ENCODE peak calls at places on chromosomes 16 and 17, in eight cellular contexts. Z is A172; V is upper lobe of right lung; K is keratinocyte; S is stimulated activated CD8-positive, alpha-beta memory T cell treated with anti-CD3 and anti-CD28 coated beads, Interleukin-7, amount 100 ng/mL, for 48 hours; N is left colon; C is ACHN; J is foreskin fibroblast. I is an unnamed sample.

GRCh38 chr17:40063034-40063765 is 435 bp downstream of the THRA start:
- DNase-seq in Z (no peak), V (peak), K (no peak), S (no peak), N (peak), C (peak), J (peak), I (no peak)

GRCh38 chr17:9021158-9021984 is at the start of gene NTN1:
- DNase-seq in Z (peak), V (peak), K (no peak), S (peak), N (peak), C (peak), J (peak), I (peak)

GRCh38 chr16:4370570-4371480 is 823 bp upstream of the VASN start:
- DNase-seq in Z (peak), V (no peak), K (no peak), S (no peak), N (peak), C (no peak), J (no peak), I (no peak)

GRCh38 chr16:56576585-56577299 is 11.9 kb downstream of the MT4 start:
- DNase-seq in Z (peak), V (peak), K (peak), S (peak), N (peak), C (peak), J (peak), I (peak)

GRCh38 chr17:69820881-69821473 is 254.0 kb upstream of the KCNJ16 start:
- DNase-seq in Z (no peak), V (no peak), K (no peak), S (no peak), N (no peak), C (no peak), J (no peak), I (no peak)

GRCh38 chr17:37651846-37652245 is 8.6 kb upstream of the DDX52 start:
- DNase-seq in Z (no peak), V (no peak), K (no peak), S (no peak), N (no peak), C (no peak), J (no peak), I (no peak)

GRCh38 chr16:64292953-64293352 is 828.9 kb downstream of the CDH11 start:
- DNase-seq in Z (no peak), V (no peak), K (no peak), S (no peak), N (no peak), C (no peak), J (no peak), I (no peak)

GRCh38 chr17:55117063-55117611 is 147.6 kb upstream of the HLF start:
- DNase-seq in Z (no peak), V (no peak), K (no peak), S (no peak), N (no peak), C (no peak), J (no peak), I (peak)

GRCh38 chr16:48537909-48538745 is 71.9 kb downstream of the N4BP1 start:
- DNase-seq in Z (no peak), V (peak), K (no peak), S (no peak), N (peak), C (no peak), J (peak), I (no peak)

GRCh38 chr17:30388321-30389179 is 9.8 kb downstream of the CPD start:
- DNase-seq in Z (no peak), V (no peak), K (no peak), S (no peak), N (no peak), C (no peak), J (no peak), I (no peak)

GRCh38 chr16:84484579-84485254 is 19.7 kb downstream of the MEAK7 start:
- DNase-seq in Z (peak), V (peak), K (no peak), S (no peak), N (peak), C (peak), J (peak), I (peak)

GRCh38 chr16:85750827-85751641 is at the start of gene C16orf74:
- DNase-seq in Z (no peak), V (peak), K (no peak), S (no peak), N (peak), C (peak), J (peak), I (peak)

GRCh38 chr17:9115446-9116265 is 94.3 kb downstream of the NTN1 start:
- DNase-seq in Z (peak), V (peak), K (no peak), S (peak), N (peak), C (peak), J (peak), I (peak)

GRCh38 chr16:27270389-27270788 is 1.8 kb upstream of the NSMCE1 start:
- DNase-seq in Z (no peak), V (no peak), K (no peak), S (no peak), N (no peak), C (no peak), J (no peak), I (no peak)

GRCh38 chr16:66842765-66843164 is 1.4 kb upstream of the CA7 start:
- DNase-seq in Z (no peak), V (no peak), K (no peak), S (no peak), N (no peak), C (no peak), J (peak), I (no peak)

GRCh38 chr17:44688675-44689491 is 693 bp downstream of the CCDC43 start:
- DNase-seq in Z (no peak), V (no peak), K (no peak), S (no peak), N (no peak), C (peak), J (peak), I (peak)

GRCh38 chr17:45282683-45283644 is 21.1 kb upstream of the SPATA32 start:
- DNase-seq in Z (peak), V (peak), K (no peak), S (no peak), N (no peak), C (no peak), J (peak), I (no peak)

GRCh38 chr16:23420011-23420410 is 33.0 kb downstream of the COG7 start:
- DNase-seq in Z (peak), V (no peak), K (no peak), S (no peak), N (no peak), C (no peak), J (peak), I (no peak)

GRCh38 chr17:41932821-41933389 is 2.5 kb downstream of the ODAD4 start:
- DNase-seq in Z (no peak), V (no peak), K (no peak), S (no peak), N (no peak), C (no peak), J (no peak), I (no peak)

GRCh38 chr16:11670171-11671131 is 2.2 kb downstream of the SNN start:
- DNase-seq in Z (no peak), V (no peak), K (no peak), S (no peak), N (peak), C (no peak), J (no peak), I (no peak)

GRCh38 chr17:45313419-45313771 is 3.4 kb downstream of the MAP3K14 start:
- DNase-seq in Z (no peak), V (no peak), K (no peak), S (no peak), N (no peak), C (no peak), J (no peak), I (no peak)

GRCh38 chr17:76136276-76137025 is 4.6 kb downstream of the FOXJ1 start:
- DNase-seq in Z (no peak), V (no peak), K (no peak), S (no peak), N (no peak), C (no peak), J (no peak), I (no peak)

GRCh38 chr16:86063696-86064405 is 164.9 kb downstream of the IRF8 start:
- DNase-seq in Z (no peak), V (no peak), K (no peak), S (no peak), N (no peak), C (no peak), J (no peak), I (no peak)

GRCh38 chr16:31001507-31002251 is 8.8 kb downstream of the STX1B start:
- DNase-seq in Z (no peak), V (no peak), K (no peak), S (no peak), N (no peak), C (no peak), J (no peak), I (no peak)